ENCODE peak calls at places on chromosomes 5 and 9, in seven cellular contexts. H is Peyer's patch, B is heart left ventricle, I is IMR-90, M is A549, J is transverse colon, V is esophagus muscularis mucosa. W is an unnamed sample. For H3K4me1, the result is how much of the 10 kb centered on the place peaks cover.

GRCh38 chr5:125125031-125125823 is 378.8 kb upstream of the ZNF608 start:
- DNase-seq in I (peak), J (no peak), V (no peak), B (no peak), M (no peak), H (no peak), W (no peak)

GRCh38 chr5:86880785-86881492 is 263.2 kb downstream of the COX7C start:
- DNase-seq in V (no peak), I (peak), M (peak), H (peak), B (no peak), J (peak), W (no peak)

GRCh38 chr9:14096182-14096922 is 217.6 kb downstream of the NFIB start:
- DNase-seq in V (no peak), J (no peak), B (peak), H (no peak), I (peak), M (peak), W (no peak)

GRCh38 chr5:112234000-112234399 is 185.1 kb downstream of the EPB41L4A start:
- DNase-seq in I (no peak), V (no peak), H (no peak), J (no peak), M (no peak), B (no peak), W (no peak)

GRCh38 chr5:171207256-171207866 is 101.7 kb upstream of the TLX3 start:
- DNase-seq in V (no peak), I (peak), B (no peak), J (no peak), M (peak), H (no peak), W (no peak)

GRCh38 chr9:80061940-80062339 is 490.2 kb downstream of the TLE4 start:
- DNase-seq in V (no peak), M (peak), H (no peak), J (no peak), I (peak), B (no peak), W (no peak)

GRCh38 chr5:351084-351910 is 29.8 kb downstream of the AHRR start:
- DNase-seq in B (no peak), M (no peak), J (no peak), I (no peak), H (no peak), V (no peak), W (no peak)

GRCh38 chr5:160310910-160311295 is 1.5 kb downstream of the CCNJL start:
- DNase-seq in V (no peak), M (no peak), I (no peak), B (no peak), H (no peak), J (no peak), W (no peak)

GRCh38 chr9:91416086-91416712 is 7.4 kb downstream of the NFIL3 start:
- DNase-seq in V (no peak), B (no peak), H (no peak), M (no peak), J (no peak), I (peak), W (no peak)

GRCh38 chr9:32456564-32456963 is 69.4 kb downstream of the RIGI start:
- DNase-seq in M (no peak), J (no peak), H (no peak), V (no peak), B (no peak), I (no peak), W (no peak)

GRCh38 chr5:73693573-73694061 is 67.6 kb downstream of the ARHGEF28 start:
- DNase-seq in B (no peak), M (peak), J (peak), H (no peak), I (peak), V (no peak), W (no peak)

GRCh38 chr9:4306066-4306787 is 6.4 kb upstream of the GLIS3 start:
- DNase-seq in I (peak), M (no peak), V (no peak), J (no peak), H (no peak), B (no peak), W (no peak)

GRCh38 chr9:116495725-116496124 is 191.4 kb upstream of the TRIM32 start:
- DNase-seq in M (no peak), V (no peak), H (no peak), J (no peak), I (no peak), B (no peak), W (no peak)

GRCh38 chr5:51621156-51621555 is 237.9 kb downstream of the ISL1 start:
- DNase-seq in I (no peak), V (no peak), M (no peak), J (no peak), B (no peak), H (no peak), W (no peak)

GRCh38 chr9:71719585-71719984 is 48.7 kb downstream of the CEMIP2 start:
- DNase-seq in M (no peak), H (no peak), B (no peak), V (no peak), I (peak), J (no peak), W (no peak)

GRCh38 chr9:116178481-116179211 is 25.1 kb downstream of the PAPPA start:
- DNase-seq in J (no peak), V (no peak), M (no peak), B (no peak), H (no peak), I (no peak), W (no peak)

GRCh38 chr5:25357605-25358004 is 712.8 kb upstream of the CDH10 start:
- DNase-seq in B (no peak), H (no peak), V (no peak), J (no peak), M (no peak), I (no peak), W (no peak)

GRCh38 chr9:2591967-2592366 is 29.6 kb upstream of the VLDLR start:
- DNase-seq in I (no peak), J (no peak), H (no peak), V (no peak), M (no peak), B (no peak), W (no peak)

GRCh38 chr5:140041099-140041491 is 2.0 kb downstream of the NRG2 start:
- DNase-seq in I (no peak), J (no peak), V (no peak), M (no peak), B (no peak), H (no peak), W (no peak)

GRCh38 chr9:97748525-97748924 is 51.4 kb upstream of the XPA start:
- DNase-seq in V (no peak), I (no peak), H (no peak), J (no peak), M (no peak), B (no peak), W (no peak)

GRCh38 chr5:91438871-91439270 is 55.8 kb upstream of the ARRDC3 start:
- DNase-seq in V (no peak), J (peak), I (no peak), H (peak), B (no peak), M (no peak), W (no peak)

GRCh38 chr9:36962721-36963120 is 71.3 kb downstream of the PAX5 start:
- DNase-seq in V (no peak), M (no peak), B (no peak), J (no peak), H (no peak), I (no peak), W (no peak)

GRCh38 chr5:172950176-172950965 is 8.9 kb upstream of the RPL26L1 start:
- DNase-seq in J (no peak), I (no peak), V (no peak), M (no peak), B (peak), H (no peak), W (no peak)

GRCh38 chr9:79233542-79233941 is 338.2 kb upstream of the TLE4 start:
- DNase-seq in I (peak), V (no peak), H (no peak), M (peak), J (no peak), B (no peak), W (no peak)

GRCh38 chr5:173454381-173454763 is 126.2 kb upstream of the STC2 start:
- DNase-seq in V (no peak), J (no peak), I (peak), B (no peak), H (no peak), M (peak), W (no peak)

GRCh38 chr9:120894404-120895226 is 17.6 kb upstream of the PHF19 start:
- DNase-seq in B (peak), M (no peak), J (no peak), I (no peak), V (no peak), H (no peak), W (no peak)

GRCh38 chr9:111975709-111976108 is 79.1 kb downstream of the UGCG start:
- DNase-seq in B (peak), I (no peak), M (peak), J (peak), H (peak), V (no peak), W (no peak)

GRCh38 chr5:127256886-127257597 is 33.6 kb upstream of the MEGF10 start:
- DNase-seq in V (no peak), J (no peak), I (no peak), B (no peak), H (peak), M (no peak), W (no peak)

GRCh38 chr5:116380615-116381014 is 194.0 kb downstream of the SEMA6A start:
- DNase-seq in B (no peak), V (no peak), H (no peak), M (no peak), J (no peak), I (no peak), W (no peak)

GRCh38 chr5:39892708-39893107 is 467.9 kb upstream of the DAB2 start:
- DNase-seq in I (no peak), B (no peak), M (no peak), V (no peak), J (no peak), H (no peak), W (no peak)

GRCh38 chr9:107639426-107639825 is 149.9 kb upstream of the KLF4 start:
- DNase-seq in M (no peak), I (no peak), V (no peak), J (no peak), B (no peak), H (no peak), W (no peak)

GRCh38 chr9:114960276-114960675 is 29.9 kb upstream of the TNFSF8 start:
- DNase-seq in M (no peak), H (no peak), I (no peak), J (no peak), V (no peak), B (no peak), W (no peak)

GRCh38 chr9:22238809-22239684 is 207.6 kb upstream of the DMRTA1 start:
- DNase-seq in J (no peak), M (peak), I (peak), V (no peak), B (no peak), H (no peak), W (no peak)

GRCh38 chr9:4371108-4371507 is 71.2 kb upstream of the GLIS3 start:
- DNase-seq in M (peak), B (no peak), H (no peak), V (peak), J (no peak), I (peak), W (no peak)

GRCh38 chr9:109652971-109653370 is 127.0 kb upstream of the PALM2AKAP2 start:
- DNase-seq in I (peak), V (no peak), H (no peak), J (no peak), M (peak), B (peak), W (no peak)

GRCh38 chr5:35246928-35247644 is 16.8 kb upstream of the PRLR start:
- DNase-seq in H (no peak), I (no peak), J (peak), V (no peak), M (no peak), B (peak), W (no peak)

GRCh38 chr9:18749711-18750110 is 275.8 kb downstream of the ADAMTSL1 start:
- DNase-seq in I (no peak), J (no peak), B (no peak), V (no peak), M (no peak), H (no peak), W (no peak)

GRCh38 chr5:65742565-65743231 is 20.7 kb downstream of the NLN start:
- DNase-seq in V (no peak), J (no peak), M (peak), B (no peak), H (no peak), I (peak), W (no peak)

GRCh38 chr5:39400711-39401385 is 23.9 kb downstream of the DAB2 start:
- DNase-seq in V (no peak), H (peak), J (no peak), M (no peak), B (no peak), I (peak), W (no peak)

GRCh38 chr5:83471405-83472212 is at the start of gene VCAN:
- DNase-seq in H (peak), V (peak), M (peak), B (peak), I (peak), J (peak), W (no peak)

DNA sequence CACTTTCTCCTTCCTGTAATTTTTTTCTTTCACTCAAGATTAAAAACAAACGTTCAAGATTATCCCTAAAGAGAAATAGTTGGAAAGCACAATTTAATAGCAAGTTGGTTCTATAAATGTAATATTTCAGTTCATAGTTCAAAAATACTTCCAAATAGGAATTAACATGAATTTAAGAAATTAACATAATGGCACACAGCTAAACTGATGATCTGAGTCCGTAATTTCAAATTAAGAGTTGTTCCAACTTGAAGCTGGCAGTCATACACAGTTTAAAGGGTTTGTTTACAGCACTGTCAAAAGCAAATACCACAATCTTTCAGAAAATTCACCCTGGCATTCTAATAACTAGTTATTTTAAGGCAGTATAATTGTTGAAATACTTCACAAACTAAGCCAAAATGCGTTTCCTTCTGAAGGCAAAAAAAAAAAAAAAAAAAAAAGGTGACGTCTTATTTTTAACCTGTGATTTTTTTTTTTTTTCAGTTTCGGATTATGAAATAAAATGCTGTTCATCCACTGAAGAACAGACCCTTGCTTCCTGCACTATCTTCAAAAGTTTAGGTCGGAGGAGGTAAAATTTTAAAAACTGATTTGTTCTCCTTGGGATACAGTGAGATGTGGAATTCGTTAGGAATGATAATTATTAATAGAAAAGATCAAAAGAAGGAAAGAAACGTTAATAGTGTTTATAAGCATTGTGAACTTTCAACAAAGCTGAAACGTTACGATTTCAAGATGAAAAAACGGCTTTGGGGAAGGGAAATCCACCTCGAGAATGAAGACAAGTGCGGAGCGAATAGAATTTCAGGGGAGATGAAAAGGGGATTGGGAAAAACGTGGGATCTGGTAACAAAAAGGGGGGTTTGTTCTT is 898 bp downstream of the IL6ST start:
- DNase-seq in I (no peak), J (no peak), V (no peak), M (no peak), B (no peak), H (no peak), W (no peak)
- H3K4me1 ChIP-seq in I (under half), J (under half), V (under half), M (half or more), B (under half), H (under half), W (under half)

GRCh38 chr5:149559712-149560111 is 8.5 kb upstream of the CSNK1A1 start:
- DNase-seq in V (no peak), H (no peak), I (peak), B (no peak), J (no peak), M (no peak), W (no peak)

GRCh38 chr5:149567226-149567625 is 14.1 kb upstream of the ARHGEF37 start:
- DNase-seq in M (no peak), H (no peak), J (no peak), I (no peak), B (no peak), V (no peak), W (no peak)

GRCh38 chr5:149563461-149563860 is 12.2 kb upstream of the CSNK1A1 start:
- DNase-seq in M (no peak), V (no peak), I (peak), H (no peak), B (no peak), J (no peak), W (no peak)

DNA sequence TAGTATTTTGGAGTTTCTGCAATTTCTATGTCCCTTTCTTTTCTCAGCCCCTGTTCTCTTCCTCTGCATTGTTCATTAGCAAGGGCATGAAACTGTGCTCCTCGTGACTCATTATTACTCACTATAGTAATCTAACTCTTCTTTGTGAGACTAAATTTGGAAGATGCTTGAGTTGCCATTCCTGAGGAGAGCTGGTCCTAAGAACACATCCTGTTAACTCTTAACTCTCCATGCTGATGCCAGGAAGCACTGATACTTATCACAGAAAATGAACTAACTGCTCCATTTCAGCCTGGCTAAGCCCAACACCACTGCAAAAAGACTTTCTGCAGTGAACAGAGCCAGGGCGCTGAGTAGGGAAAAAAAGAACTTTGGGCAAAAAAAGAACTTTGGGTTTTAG is 10.6 kb upstream of the CSNK1A1 start:
- DNase-seq in J (no peak), B (no peak), M (peak), V (no peak), I (peak), H (no peak), W (no peak)
- TF ChIP-seq POLR2A in J (no peak), B (no peak), M (no peak), V (no peak), I (no peak), H (no peak), W (no peak)

GRCh38 chr5:119255571-119256356 is 100.1 kb upstream of the TNFAIP8 start:
- DNase-seq in J (peak), B (no peak), H (peak), M (peak), I (peak), V (no peak), W (no peak)
- TF ChIP-seq CTCF in J (peak), B (no peak), H (no peak), M (no peak), I (peak), V (no peak), W (peak)

GRCh38 chr9:89877051-89878002 is 272.5 kb downstream of the GADD45G start:
- DNase-seq in H (peak), I (no peak), V (peak), B (no peak), M (no peak), J (no peak), W (no peak)

GRCh38 chr9:89872426-89872912 is 267.7 kb downstream of the GADD45G start:
- DNase-seq in J (no peak), V (no peak), I (no peak), H (peak), B (no peak), M (no peak), W (no peak)

GRCh38 chr9:89873801-89874200 is 269.0 kb downstream of the GADD45G start:
- DNase-seq in J (no peak), H (peak), B (no peak), V (no peak), I (no peak), M (no peak), W (no peak)

GRCh38 chr9:89872913-89873707 is 268.3 kb downstream of the GADD45G start:
- DNase-seq in I (no peak), J (no peak), V (no peak), H (peak), B (peak), M (no peak), W (no peak)

GRCh38 chr9:89874351-89875321 is 269.8 kb downstream of the GADD45G start:
- DNase-seq in J (no peak), I (no peak), M (no peak), H (peak), V (peak), B (no peak), W (no peak)
- H3K4me1 ChIP-seq in J (under half), I (under half), M (under half), H (under half), V (half or more), B (half or more), W (under half)

GRCh38 chr5:119267958-119268386 is 87.8 kb upstream of the TNFAIP8 start:
- DNase-seq in H (peak), M (peak), I (peak), V (peak), J (peak), B (peak), W (peak)

GRCh38 chr5:119270955-119271757 is 84.7 kb upstream of the TNFAIP8 start:
- DNase-seq in M (no peak), H (no peak), B (no peak), V (no peak), I (no peak), J (no peak), W (no peak)

GRCh38 chr5:119269061-119269579 is 86.7 kb upstream of the TNFAIP8 start:
- DNase-seq in V (no peak), H (peak), B (peak), M (peak), I (peak), J (peak), W (no peak)

GRCh38 chr5:119270121-119270565 is 85.7 kb upstream of the TNFAIP8 start:
- DNase-seq in B (no peak), V (no peak), I (no peak), J (no peak), M (no peak), H (no peak), W (no peak)

DNA sequence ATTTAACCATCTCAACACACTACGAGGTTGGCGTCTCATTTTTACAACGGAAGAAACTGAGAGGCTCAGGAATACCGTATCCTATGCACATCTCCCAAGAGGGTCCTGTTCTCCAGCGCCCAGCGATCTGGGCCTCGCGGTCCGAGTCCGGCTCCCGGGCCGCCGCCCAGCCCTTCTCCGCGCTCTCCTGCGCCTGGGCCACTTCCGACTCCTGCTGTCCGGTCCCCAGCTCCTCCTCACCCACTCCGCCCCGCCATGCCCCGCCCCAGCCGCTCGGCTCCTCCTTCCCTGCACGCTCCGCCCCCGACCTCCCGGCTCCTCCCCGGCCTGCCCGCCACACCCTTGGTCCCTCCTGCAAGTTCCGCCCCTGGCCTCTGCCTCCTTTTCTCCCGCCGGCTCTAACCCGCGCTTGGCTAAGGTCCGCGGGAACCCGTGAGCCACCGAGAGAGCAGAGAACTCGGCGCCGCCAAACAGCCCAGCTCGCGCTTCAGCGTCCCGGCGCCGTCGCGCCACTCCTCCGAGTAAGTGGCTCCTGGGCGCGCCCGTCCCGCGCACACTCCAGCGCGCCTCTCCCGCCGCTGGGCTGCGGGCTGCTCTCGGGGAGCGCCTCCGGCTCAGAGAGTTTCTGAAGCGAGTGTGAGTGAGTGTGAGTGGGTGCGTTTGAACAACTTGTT is 87.3 kb upstream of the TNFAIP8 start:
- DNase-seq in I (peak), M (peak), H (peak), J (peak), B (peak), V (peak), W (peak)
- TF ChIP-seq POLR2A in I (peak), M (peak), H (peak), J (peak), B (peak), V (peak), W (peak)

GRCh38 chr9:126419475-126419874 is 92.8 kb downstream of the MVB12B start:
- DNase-seq in H (no peak), B (peak), M (no peak), I (no peak), V (no peak), J (no peak), W (no peak)
- TF ChIP-seq CTCF in H (no peak), B (no peak), M (no peak), I (no peak), V (no peak), J (no peak), W (no peak)